ENCODE peak calls at places on chromosomes 13 and 19, in eight cellular contexts. D, R, L, N, T, Q, H and E are unnamed samples.

GRCh38 chr13:24512208-24513068 is at the start of gene PARP4:
- DNase-seq in T (no peak), Q (peak; percentile 79), D (peak; percentile 84), L (peak; percentile 77), H (peak; percentile 85), N (peak; percentile 94), R (peak; percentile 94), E (peak; percentile 81)

GRCh38 chr19:13096968-13097330 is 5.7 kb downstream of the LYL1 start:
- DNase-seq in Q (no peak), L (no peak), R (no peak), T (no peak), N (no peak), D (no peak), H (no peak), E (no peak)

GRCh38 chr13:106573279-106573831 is 5.4 kb upstream of the ARGLU1 start:
- DNase-seq in Q (peak; percentile 59), L (no peak), R (peak; percentile 93), D (no peak), N (no peak), H (no peak), T (no peak), E (no peak)

GRCh38 chr13:22060187-22060586 is 389.3 kb downstream of the FGF9 start:
- DNase-seq in R (no peak), Q (no peak), L (no peak), H (no peak), N (no peak), D (no peak), T (no peak), E (no peak)

GRCh38 chr13:27006519-27007161 is 165.0 kb downstream of the USP12 start:
- DNase-seq in R (peak; percentile 32), D (peak; percentile 49), Q (peak; percentile 36), T (no peak), L (peak; percentile 37), N (peak; percentile 11), H (no peak), E (peak; percentile 33)

GRCh38 chr19:38012944-38013343 is 105.9 kb downstream of the SIPA1L3 start:
- DNase-seq in H (no peak), T (no peak), Q (no peak), D (no peak), L (no peak), R (no peak), N (no peak), E (no peak)

GRCh38 chr19:44848036-44848804 is 2.1 kb downstream of the NECTIN2 start:
- DNase-seq in R (peak; percentile 54), H (no peak), L (no peak), T (no peak), Q (peak; percentile 63), N (no peak), D (peak; percentile 44), E (peak; percentile 85)

GRCh38 chr19:51830263-51830662 is 35.3 kb downstream of the FPR3 start:
- DNase-seq in T (no peak), L (no peak), R (peak; percentile 5), H (no peak), Q (peak; percentile 42), N (peak; percentile 29), D (no peak), E (no peak)

GRCh38 chr19:53507523-53508442 is 30.2 kb upstream of the ZNF331 start:
- DNase-seq in Q (no peak), N (no peak), L (peak; percentile 12), H (no peak), T (no peak), D (no peak), R (no peak), E (no peak)

GRCh38 chr13:98368019-98368418 is 190.9 kb upstream of the RNF113B start:
- DNase-seq in T (no peak), H (no peak), L (no peak), N (no peak), R (peak; percentile 11), D (no peak), Q (no peak), E (no peak)

GRCh38 chr19:2785244-2786000 is at the start of gene THOP1:
- DNase-seq in T (peak; percentile 95), L (peak; percentile 95), Q (peak; percentile 99), H (peak; percentile 99), R (peak; percentile 99), D (peak; percentile 100), N (peak; percentile 99), E (peak; percentile 97)

GRCh38 chr19:2782936-2783780 is at the start of gene SGTA:
- DNase-seq in Q (peak; percentile 99), H (peak; percentile 99), R (peak; percentile 99), T (peak; percentile 92), D (peak; percentile 99), N (peak; percentile 99), L (peak; percentile 93), E (peak; percentile 99)

GRCh38 chr19:2780284-2780683 is 2.8 kb downstream of the SGTA start:
- DNase-seq in D (peak; percentile 10), H (no peak), N (no peak), T (no peak), L (no peak), Q (no peak), R (no peak), E (no peak)

GRCh38 chr19:2783781-2784145 is 690 bp upstream of the SGTA start:
- DNase-seq in N (no peak), R (no peak), L (no peak), T (no peak), H (no peak), Q (no peak), D (no peak), E (no peak)

DNA sequence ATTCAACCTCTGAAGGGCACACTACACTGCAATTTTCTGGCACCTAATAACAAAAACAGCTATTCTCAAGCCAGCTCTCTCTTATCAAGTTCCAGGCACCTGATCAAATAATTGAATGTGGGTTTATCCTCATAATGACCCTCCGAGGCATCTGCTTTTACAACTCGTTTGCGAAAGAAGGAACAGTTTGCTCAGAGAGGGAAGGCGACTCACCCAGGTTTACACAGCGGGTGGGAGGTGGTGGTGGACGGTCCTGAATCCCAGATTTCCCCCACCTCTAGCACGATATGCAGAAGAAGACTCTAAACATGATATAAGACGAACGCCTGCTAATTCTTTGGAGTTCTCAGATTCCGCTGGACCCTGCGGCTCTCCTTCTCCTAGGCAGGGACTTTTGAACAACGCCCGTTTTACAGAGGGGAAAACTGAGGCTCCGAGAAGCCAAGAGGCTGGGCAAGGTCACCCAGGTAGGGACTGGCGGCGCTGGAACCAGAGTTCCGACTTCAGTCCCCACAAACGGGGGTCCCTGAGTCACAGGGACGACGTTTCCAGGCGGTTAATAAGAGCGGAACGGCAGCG is 627 bp downstream of the SGTA start:
- DNase-seq in D (no peak), N (peak; percentile 5), Q (no peak), H (no peak), T (no peak), R (no peak), L (no peak), E (no peak)
- TF ChIP-seq CTCF in D (no peak), N (no peak), Q (no peak), H (no peak), T (no peak), R (no peak), L (no peak), E (no peak)

DNA sequence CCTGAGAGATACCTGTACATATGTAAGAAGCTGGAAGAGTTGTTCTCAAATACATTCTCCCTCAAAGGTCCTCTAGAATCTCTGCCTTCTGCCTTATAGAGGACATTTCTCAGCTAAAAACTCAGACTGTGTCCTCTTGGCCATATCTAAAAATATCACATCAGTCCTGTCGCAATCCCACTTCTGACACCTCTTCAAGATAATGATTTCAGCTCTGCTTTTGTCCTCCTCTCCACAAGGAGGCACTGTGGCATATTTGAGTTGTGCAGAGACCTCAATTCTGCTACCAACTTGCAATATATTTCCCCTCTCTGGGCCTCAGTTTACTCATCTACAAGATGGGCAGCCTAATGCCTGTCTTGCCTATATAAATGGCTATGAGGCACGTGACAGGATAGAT is 16.6 kb downstream of the ADAMTS10 start:
- DNase-seq in D (no peak), R (no peak), L (no peak), Q (peak; percentile 44), H (no peak), T (no peak), N (no peak), E (no peak)
- TF ChIP-seq CTCF in D (peak; percentile 22), R (peak; percentile 13), L (peak; percentile 48), Q (peak; percentile 34), H (no peak), T (peak; percentile 18), N (no peak), E (no peak)

DNA sequence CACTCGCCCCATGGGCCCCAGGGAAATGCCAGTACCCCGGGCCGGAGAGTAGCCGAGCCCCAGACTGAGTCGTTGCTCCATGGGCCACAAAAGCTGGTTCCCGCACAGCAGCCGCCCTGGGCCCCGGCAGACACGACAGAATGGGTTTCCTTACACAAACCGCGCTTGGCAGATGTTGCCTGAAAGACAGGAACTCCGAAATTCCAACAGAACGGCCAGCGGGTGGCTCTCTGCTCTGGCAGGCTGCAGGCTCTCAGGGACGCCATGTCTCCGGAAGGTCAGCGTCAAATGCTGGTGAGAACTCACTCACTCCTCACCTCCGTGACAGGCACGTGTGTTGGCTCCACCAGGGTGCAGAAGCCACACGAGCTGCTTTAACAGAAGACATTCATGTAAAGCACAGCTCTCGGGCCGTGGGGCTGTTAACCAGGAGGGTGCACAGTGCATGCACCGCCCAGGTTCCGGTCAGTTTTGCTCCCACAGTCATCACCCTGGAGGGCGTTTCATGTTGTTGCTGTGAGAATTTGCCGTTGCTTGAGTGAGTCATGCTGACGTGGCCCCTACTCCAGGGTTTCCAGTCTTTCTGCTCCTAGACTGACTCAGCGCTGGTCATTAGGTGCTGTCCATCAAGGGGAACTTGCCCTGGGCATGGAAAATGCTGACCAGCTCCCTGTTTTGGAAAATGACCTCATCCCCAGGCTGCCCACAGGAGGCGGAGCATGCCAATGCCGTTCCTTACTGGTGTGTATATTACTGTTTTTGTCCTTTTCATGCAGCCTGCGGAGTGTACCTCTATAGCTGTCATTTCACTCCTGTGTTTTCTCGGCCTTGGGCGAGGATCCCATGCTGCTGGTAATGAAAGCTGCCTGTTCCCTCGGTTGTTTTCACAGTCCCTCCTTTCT is 44.8 kb downstream of the ANKRD10 start:
- DNase-seq in Q (peak; percentile 100), D (peak; percentile 36), R (peak; percentile 100), N (peak; percentile 100), H (peak; percentile 95), T (peak; percentile 98), L (peak; percentile 96), E (peak; percentile 99)
- TF ChIP-seq CTCF in Q (no peak), D (no peak), R (no peak), N (no peak), H (peak; percentile 16), T (peak; percentile 27), L (no peak), E (no peak)

GRCh38 chr13:70623260-70623659 is 515.0 kb upstream of the KLHL1 start:
- DNase-seq in Q (peak; percentile 36), T (no peak), H (no peak), N (no peak), D (no peak), L (no peak), R (peak; percentile 5), E (no peak)
- TF ChIP-seq CTCF in Q (peak; percentile 33), T (no peak), H (no peak), N (peak; percentile 43), D (peak; percentile 32), L (peak; percentile 68), R (peak; percentile 23), E (no peak)